ENCODE peak calls at places on chromosomes 13 and 19, in six cellular contexts. One of them, this sample, is unnamed.

GRCh38 chr19:19261350-19262189 is 11.5 kb downstream of the TM6SF2 start:
- DNase-seq in suprapubic skin: no peak
- DNase-seq in AG04450: no peak
- DNase-seq in K562: peak
- DNase-seq in retinal pigment epithelial cell: no peak
- DNase-seq in astrocyte of the spinal cord: no peak
- DNase-seq in this sample: no peak

GRCh38 chr13:73772449-73773186 is 361.6 kb downstream of the KLF12 start:
- DNase-seq in suprapubic skin: no peak
- DNase-seq in AG04450: no peak
- DNase-seq in K562: no peak
- DNase-seq in retinal pigment epithelial cell: no peak
- DNase-seq in astrocyte of the spinal cord: no peak
- DNase-seq in this sample: no peak

GRCh38 chr13:81458211-81458610 is 1117.3 kb upstream of the SPRY2 start:
- DNase-seq in suprapubic skin: no peak
- DNase-seq in AG04450: no peak
- DNase-seq in K562: no peak
- DNase-seq in retinal pigment epithelial cell: no peak
- DNase-seq in astrocyte of the spinal cord: no peak
- DNase-seq in this sample: no peak

GRCh38 chr13:111858571-111858970 is 208.4 kb upstream of the SOX1 start:
- DNase-seq in suprapubic skin: no peak
- DNase-seq in AG04450: no peak
- DNase-seq in K562: no peak
- DNase-seq in retinal pigment epithelial cell: no peak
- DNase-seq in astrocyte of the spinal cord: no peak
- DNase-seq in this sample: no peak

GRCh38 chr19:33462112-33462726 is 59.4 kb downstream of the PEPD start:
- DNase-seq in suprapubic skin: no peak
- DNase-seq in AG04450: no peak
- DNase-seq in K562: no peak
- DNase-seq in retinal pigment epithelial cell: no peak
- DNase-seq in astrocyte of the spinal cord: no peak
- DNase-seq in this sample: no peak

GRCh38 chr19:6161271-6161850 is 25.9 kb downstream of the ACSBG2 start:
- DNase-seq in suprapubic skin: no peak
- DNase-seq in AG04450: no peak
- DNase-seq in K562: peak
- DNase-seq in retinal pigment epithelial cell: no peak
- DNase-seq in astrocyte of the spinal cord: no peak
- DNase-seq in this sample: no peak

GRCh38 chr19:31285744-31286143 is 63.5 kb downstream of the TSHZ3 start:
- DNase-seq in suprapubic skin: no peak
- DNase-seq in AG04450: peak
- DNase-seq in K562: no peak
- DNase-seq in retinal pigment epithelial cell: no peak
- DNase-seq in astrocyte of the spinal cord: peak
- DNase-seq in this sample: no peak

GRCh38 chr19:845707-846481 is 5.1 kb downstream of the PRTN3 start:
- DNase-seq in suprapubic skin: no peak
- DNase-seq in AG04450: no peak
- DNase-seq in K562: no peak
- DNase-seq in retinal pigment epithelial cell: no peak
- DNase-seq in astrocyte of the spinal cord: no peak
- DNase-seq in this sample: no peak

GRCh38 chr19:45418812-45419211 is 4.9 kb downstream of the ERCC1 start:
- DNase-seq in suprapubic skin: no peak
- DNase-seq in AG04450: no peak
- DNase-seq in K562: no peak
- DNase-seq in retinal pigment epithelial cell: no peak
- DNase-seq in astrocyte of the spinal cord: no peak
- DNase-seq in this sample: no peak

GRCh38 chr13:112545866-112546265 is 42.1 kb downstream of the TUBGCP3 start:
- DNase-seq in suprapubic skin: no peak
- DNase-seq in AG04450: peak
- DNase-seq in K562: no peak
- DNase-seq in retinal pigment epithelial cell: peak
- DNase-seq in astrocyte of the spinal cord: peak
- DNase-seq in this sample: peak

GRCh38 chr19:2083174-2083854 is 12.8 kb downstream of the MOB3A start:
- DNase-seq in suprapubic skin: no peak
- DNase-seq in AG04450: no peak
- DNase-seq in K562: no peak
- DNase-seq in retinal pigment epithelial cell: no peak
- DNase-seq in astrocyte of the spinal cord: no peak
- DNase-seq in this sample: no peak
- H3K4me3 ChIP-seq in suprapubic skin: peak
- H3K4me3 ChIP-seq in AG04450: no peak
- H3K4me3 ChIP-seq in K562: no peak
- H3K4me3 ChIP-seq in retinal pigment epithelial cell: no peak
- H3K4me3 ChIP-seq in astrocyte of the spinal cord: no peak
- H3K4me3 ChIP-seq in this sample: no peak

GRCh38 chr19:42693760-42694350 is 46.4 kb downstream of the PSG3 start:
- DNase-seq in suprapubic skin: no peak
- DNase-seq in AG04450: peak
- DNase-seq in K562: peak
- DNase-seq in retinal pigment epithelial cell: peak
- DNase-seq in astrocyte of the spinal cord: peak
- DNase-seq in this sample: peak
- TF ChIP-seq CTCF in suprapubic skin: peak
- TF ChIP-seq CTCF in AG04450: peak
- TF ChIP-seq CTCF in K562: peak
- TF ChIP-seq CTCF in retinal pigment epithelial cell: peak
- TF ChIP-seq CTCF in astrocyte of the spinal cord: peak
- TF ChIP-seq CTCF in this sample: peak

GRCh38 chr19:13094285-13094595 is 8.4 kb downstream of the LYL1 start:
- DNase-seq in suprapubic skin: no peak
- DNase-seq in AG04450: no peak
- DNase-seq in K562: no peak
- DNase-seq in retinal pigment epithelial cell: no peak
- DNase-seq in astrocyte of the spinal cord: no peak
- DNase-seq in this sample: no peak

GRCh38 chr19:13095393-13095784 is 7.3 kb downstream of the LYL1 start:
- DNase-seq in suprapubic skin: no peak
- DNase-seq in AG04450: no peak
- DNase-seq in K562: no peak
- DNase-seq in retinal pigment epithelial cell: no peak
- DNase-seq in astrocyte of the spinal cord: no peak
- DNase-seq in this sample: no peak

GRCh38 chr19:13095934-13096890 is 6.4 kb downstream of the LYL1 start:
- DNase-seq in suprapubic skin: no peak
- DNase-seq in AG04450: no peak
- DNase-seq in K562: peak
- DNase-seq in retinal pigment epithelial cell: no peak
- DNase-seq in astrocyte of the spinal cord: no peak
- DNase-seq in this sample: no peak

GRCh38 chr19:13093407-13094284 is 9.0 kb downstream of the LYL1 start:
- DNase-seq in suprapubic skin: peak
- DNase-seq in AG04450: peak
- DNase-seq in K562: peak
- DNase-seq in retinal pigment epithelial cell: no peak
- DNase-seq in astrocyte of the spinal cord: peak
- DNase-seq in this sample: no peak

GRCh38 chr19:13094771-13095392 is 7.8 kb downstream of the LYL1 start:
- DNase-seq in suprapubic skin: no peak
- DNase-seq in AG04450: no peak
- DNase-seq in K562: peak
- DNase-seq in retinal pigment epithelial cell: no peak
- DNase-seq in astrocyte of the spinal cord: no peak
- DNase-seq in this sample: no peak
- H3K4me3 ChIP-seq in suprapubic skin: peak
- H3K4me3 ChIP-seq in AG04450: no peak
- H3K4me3 ChIP-seq in K562: no peak
- H3K4me3 ChIP-seq in retinal pigment epithelial cell: no peak
- H3K4me3 ChIP-seq in astrocyte of the spinal cord: no peak
- H3K4me3 ChIP-seq in this sample: no peak

GRCh38 chr13:44415815-44416214 is 42.2 kb downstream of the SERP2 start:
- DNase-seq in suprapubic skin: no peak
- DNase-seq in AG04450: no peak
- DNase-seq in K562: no peak
- DNase-seq in retinal pigment epithelial cell: no peak
- DNase-seq in astrocyte of the spinal cord: no peak
- DNase-seq in this sample: no peak
- TF ChIP-seq CTCF in suprapubic skin: no peak
- TF ChIP-seq CTCF in AG04450: no peak
- TF ChIP-seq CTCF in K562: no peak
- TF ChIP-seq CTCF in retinal pigment epithelial cell: no peak
- TF ChIP-seq CTCF in astrocyte of the spinal cord: no peak
- TF ChIP-seq CTCF in this sample: no peak

DNA sequence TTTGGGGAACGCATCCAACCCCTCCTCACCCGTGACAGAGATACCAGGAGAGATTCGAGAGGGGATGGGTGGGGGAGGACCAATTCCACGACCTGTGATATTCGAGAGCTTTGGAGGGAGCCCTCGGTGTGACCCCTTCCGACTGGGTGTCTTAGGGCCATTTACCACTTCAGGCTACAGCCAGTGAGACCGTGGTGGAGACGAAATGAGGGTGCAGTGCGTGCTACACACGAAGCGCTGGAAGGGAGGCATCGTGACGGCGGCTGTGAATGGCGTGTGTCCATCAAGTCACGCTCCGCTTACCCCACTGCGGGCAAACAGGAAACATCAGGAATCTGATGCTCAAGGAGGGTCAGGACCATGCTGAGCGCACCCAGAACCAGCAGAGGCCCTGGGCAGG is 10.4 kb downstream of the CTU1 start:
- DNase-seq in suprapubic skin: no peak
- DNase-seq in AG04450: no peak
- DNase-seq in K562: no peak
- DNase-seq in retinal pigment epithelial cell: no peak
- DNase-seq in astrocyte of the spinal cord: no peak
- DNase-seq in this sample: no peak
- H3K4me3 ChIP-seq in suprapubic skin: no peak
- H3K4me3 ChIP-seq in AG04450: no peak
- H3K4me3 ChIP-seq in K562: no peak
- H3K4me3 ChIP-seq in retinal pigment epithelial cell: no peak
- H3K4me3 ChIP-seq in astrocyte of the spinal cord: no peak
- H3K4me3 ChIP-seq in this sample: no peak

GRCh38 chr19:4362871-4363545 is 19.6 kb downstream of the MPND start:
- DNase-seq in suprapubic skin: peak
- DNase-seq in AG04450: no peak
- DNase-seq in K562: no peak
- DNase-seq in retinal pigment epithelial cell: no peak
- DNase-seq in astrocyte of the spinal cord: no peak
- DNase-seq in this sample: no peak
- TF ChIP-seq CTCF in suprapubic skin: peak
- TF ChIP-seq CTCF in AG04450: peak
- TF ChIP-seq CTCF in K562: peak
- TF ChIP-seq CTCF in retinal pigment epithelial cell: peak
- TF ChIP-seq CTCF in astrocyte of the spinal cord: peak
- TF ChIP-seq CTCF in this sample: peak

GRCh38 chr19:2291185-2291751 is 9.3 kb upstream of the PEAK3 start:
- DNase-seq in suprapubic skin: no peak
- DNase-seq in AG04450: no peak
- DNase-seq in K562: no peak
- DNase-seq in retinal pigment epithelial cell: no peak
- DNase-seq in astrocyte of the spinal cord: no peak
- DNase-seq in this sample: no peak

GRCh38 chr19:2288743-2289713 is 7.1 kb upstream of the PEAK3 start:
- DNase-seq in suprapubic skin: no peak
- DNase-seq in AG04450: no peak
- DNase-seq in K562: no peak
- DNase-seq in retinal pigment epithelial cell: no peak
- DNase-seq in astrocyte of the spinal cord: no peak
- DNase-seq in this sample: no peak

GRCh38 chr19:2288010-2288742 is 6.2 kb upstream of the PEAK3 start:
- DNase-seq in suprapubic skin: no peak
- DNase-seq in AG04450: no peak
- DNase-seq in K562: no peak
- DNase-seq in retinal pigment epithelial cell: no peak
- DNase-seq in astrocyte of the spinal cord: no peak
- DNase-seq in this sample: no peak

GRCh38 chr19:2290441-2291184 is 8.6 kb upstream of the PEAK3 start:
- DNase-seq in suprapubic skin: no peak
- DNase-seq in AG04450: no peak
- DNase-seq in K562: no peak
- DNase-seq in retinal pigment epithelial cell: no peak
- DNase-seq in astrocyte of the spinal cord: no peak
- DNase-seq in this sample: no peak

DNA sequence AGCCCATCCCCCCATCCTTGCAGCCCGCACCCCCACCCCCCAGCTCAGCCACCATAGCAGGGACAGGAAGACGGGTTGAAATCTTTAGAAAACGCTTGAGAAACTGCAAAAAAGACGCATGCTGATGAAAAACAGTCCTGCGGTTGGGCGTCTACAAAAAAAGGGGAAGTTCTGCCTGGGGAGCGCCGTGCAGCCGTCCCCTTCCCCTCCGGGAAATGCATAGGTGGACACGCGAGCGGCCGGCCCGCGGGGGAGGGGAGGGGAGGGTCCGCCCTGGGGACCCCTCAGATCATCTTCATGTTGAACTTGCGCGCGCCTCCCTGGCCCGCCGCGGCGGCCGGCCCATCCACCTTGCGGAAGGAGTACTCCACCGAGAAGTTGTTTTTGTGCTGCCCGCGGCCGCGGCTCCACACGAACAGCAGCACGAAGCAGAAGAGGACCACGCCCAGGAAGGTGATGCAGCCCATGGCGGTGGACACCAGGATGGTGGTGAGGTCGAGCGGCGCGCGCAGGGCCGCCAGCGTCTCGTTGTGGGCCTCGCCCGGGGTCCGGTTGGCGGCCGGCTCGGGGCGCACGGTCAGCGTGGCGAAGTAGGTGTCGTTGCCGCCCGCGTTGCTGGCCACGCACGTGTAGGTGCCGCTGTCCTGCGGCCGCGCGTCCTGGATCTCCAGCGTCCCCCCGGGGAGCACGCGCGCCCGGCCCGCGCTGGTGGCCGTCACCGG is 7.9 kb upstream of the PEAK3 start:
- DNase-seq in suprapubic skin: peak
- DNase-seq in AG04450: no peak
- DNase-seq in K562: peak
- DNase-seq in retinal pigment epithelial cell: no peak
- DNase-seq in astrocyte of the spinal cord: no peak
- DNase-seq in this sample: no peak
- H3K4me3 ChIP-seq in suprapubic skin: peak
- H3K4me3 ChIP-seq in AG04450: peak
- H3K4me3 ChIP-seq in K562: peak
- H3K4me3 ChIP-seq in retinal pigment epithelial cell: no peak
- H3K4me3 ChIP-seq in astrocyte of the spinal cord: no peak
- H3K4me3 ChIP-seq in this sample: no peak